ENCODE peak calls at places on chromosomes 4 and X, in eight cellular contexts. H is psoas muscle, N is GM13977, Y is dorsolateral prefrontal cortex, W is epithelial cell of esophagus, J is HFF-Myc, V is fibroblast of mammary gland, F is adrenal gland. K is an unnamed sample.

GRCh38 chr4:179867300-179867878 is 2375.8 kb upstream of the TENM3 start:
- DNase-seq in H (no peak), V (peak; percentile 9), Y (peak; percentile 58), J (no peak), W (peak; percentile 71), N (peak; percentile 45), F (peak; percentile 88), K (no peak)

GRCh38 chr4:183658362-183659028 is 490 bp downstream of the RWDD4 start:
- DNase-seq in V (no peak), F (peak; percentile 35), J (no peak), W (peak; percentile 29), N (peak; percentile 47), H (peak; percentile 30), Y (no peak), K (no peak)

GRCh38 chrX:16577483-16578029 is 72.4 kb upstream of the S100G start:
- DNase-seq in W (no peak), F (no peak), J (no peak), V (no peak), N (no peak), Y (no peak), H (no peak), K (no peak)

GRCh38 chr4:55758081-55758480 is 61.5 kb upstream of the EXOC1L start:
- DNase-seq in J (no peak), V (peak; percentile 60), N (no peak), Y (no peak), H (no peak), W (peak; percentile 27), F (no peak), K (no peak)

GRCh38 chrX:108020631-108021030 is 24.2 kb upstream of the VSIG1 start:
- DNase-seq in J (no peak), H (no peak), W (peak; percentile 31), Y (no peak), N (peak; percentile 16), V (peak; percentile 26), F (no peak), K (no peak)

GRCh38 chrX:68894142-68894512 is 65.3 kb downstream of the EFNB1 start:
- DNase-seq in W (no peak), F (no peak), N (no peak), J (no peak), Y (peak; percentile 45), V (no peak), H (peak; percentile 24), K (no peak)

GRCh38 chrX:19097553-19097952 is 24.7 kb downstream of the ADGRG2 start:
- DNase-seq in N (no peak), H (no peak), Y (no peak), W (no peak), V (no peak), F (no peak), J (no peak), K (no peak)

GRCh38 chr4:148152868-148153630 is 289.2 kb downstream of the NR3C2 start:
- DNase-seq in N (no peak), Y (no peak), F (no peak), W (no peak), J (no peak), H (no peak), V (peak; percentile 4), K (no peak)

GRCh38 chr4:28565434-28565833 is 1704.8 kb downstream of the STIM2 start:
- DNase-seq in Y (no peak), F (no peak), H (no peak), V (peak; percentile 46), N (no peak), J (no peak), W (no peak), K (no peak)

GRCh38 chrX:102917801-102918200 is 19.3 kb upstream of the RAB40AL start:
- DNase-seq in F (no peak), J (no peak), N (no peak), V (no peak), Y (no peak), H (no peak), W (no peak), K (no peak)

GRCh38 chr4:158195297-158195696 is 15.0 kb upstream of the TMEM144 start:
- DNase-seq in J (no peak), H (no peak), F (no peak), Y (no peak), V (no peak), N (no peak), W (no peak), K (no peak)

GRCh38 chr4:25767877-25768475 is 94.8 kb downstream of the SEL1L3 start:
- DNase-seq in F (peak; percentile 72), W (peak; percentile 75), N (peak; percentile 31), J (peak; percentile 38), H (peak; percentile 22), V (peak; percentile 80), Y (peak; percentile 77), K (no peak)

GRCh38 chr4:154559141-154559841 is 3.5 kb upstream of the FGB start:
- DNase-seq in J (peak; percentile 54), V (peak; percentile 75), N (peak; percentile 25), W (peak; percentile 76), Y (no peak), F (no peak), H (no peak), K (no peak)

GRCh38 chrX:44872319-44872816 is 620 bp upstream of the KDM6A start:
- DNase-seq in J (no peak), W (peak; percentile 22), N (peak; percentile 70), F (peak; percentile 54), H (no peak), Y (peak; percentile 40), V (peak; percentile 22), K (no peak)

GRCh38 chr4:113016377-113016776 is 33.1 kb upstream of the ANK2 start:
- DNase-seq in N (no peak), J (no peak), W (no peak), H (no peak), V (no peak), F (no peak), Y (no peak), K (no peak)

GRCh38 chr4:143386812-143387211 is 50.1 kb downstream of the GAB1 start:
- DNase-seq in H (no peak), N (no peak), J (no peak), Y (no peak), F (no peak), V (no peak), W (peak; percentile 36), K (no peak)

GRCh38 chr4:177713454-177713853 is 271.2 kb upstream of the AGA start:
- DNase-seq in V (no peak), N (no peak), H (no peak), J (no peak), F (no peak), W (no peak), Y (no peak), K (no peak)

GRCh38 chr4:114163051-114163450 is 183.6 kb upstream of the ARSJ start:
- DNase-seq in V (peak; percentile 3), H (no peak), W (peak; percentile 29), J (no peak), N (no peak), F (no peak), Y (no peak), K (no peak)

GRCh38 chr4:136571315-136571714 is 961.0 kb downstream of the PCDH18 start:
- DNase-seq in W (no peak), F (no peak), V (no peak), H (no peak), N (no peak), Y (no peak), J (no peak), K (no peak)

GRCh38 chr4:151184523-151185458 is 85.4 kb downstream of the RPS3A start:
- DNase-seq in F (no peak), N (no peak), Y (no peak), J (peak; percentile 20), W (peak; percentile 37), H (no peak), V (peak; percentile 90), K (no peak)

GRCh38 chr4:173333658-173334084 is 487 bp downstream of the HMGB2 start:
- DNase-seq in J (no peak), V (peak; percentile 17), Y (no peak), N (no peak), W (peak; percentile 24), H (peak; percentile 54), F (peak; percentile 58), K (peak; percentile 89)

GRCh38 chr4:139951051-139951450 is 202.9 kb downstream of the MAML3 start:
- DNase-seq in V (peak; percentile 44), F (no peak), H (no peak), W (peak; percentile 59), J (no peak), Y (no peak), N (no peak), K (no peak)

GRCh38 chr4:152032722-152033131 is 271.9 kb upstream of the GATB start:
- DNase-seq in N (no peak), Y (no peak), F (peak; percentile 80), H (no peak), J (no peak), W (peak; percentile 52), V (peak; percentile 82), K (peak; percentile 68)

GRCh38 chr4:99405433-99406115 is 29.6 kb downstream of the ADH7 start:
- DNase-seq in F (peak; percentile 84), W (peak; percentile 77), Y (peak; percentile 46), H (peak; percentile 49), V (peak; percentile 88), J (no peak), N (peak; percentile 12), K (peak; percentile 88)

GRCh38 chr4:98261291-98262271 is at the start of gene RAP1GDS1:
- DNase-seq in N (peak; percentile 20), J (peak; percentile 30), H (peak; percentile 33), V (peak; percentile 73), Y (peak; percentile 46), F (peak; percentile 72), W (peak; percentile 80), K (peak; percentile 83)

GRCh38 chrX:34365482-34365881 is 233.4 kb upstream of the FAM47A start:
- DNase-seq in Y (no peak), H (no peak), V (peak; percentile 38), F (no peak), W (peak; percentile 41), J (no peak), N (no peak), K (no peak)
- TF ChIP-seq CTCF in Y (no peak), H (peak; percentile 10), V (peak; percentile 38), F (peak; percentile 21), W (peak; percentile 48), J (no peak), N (no peak), K (peak; percentile 59)

DNA sequence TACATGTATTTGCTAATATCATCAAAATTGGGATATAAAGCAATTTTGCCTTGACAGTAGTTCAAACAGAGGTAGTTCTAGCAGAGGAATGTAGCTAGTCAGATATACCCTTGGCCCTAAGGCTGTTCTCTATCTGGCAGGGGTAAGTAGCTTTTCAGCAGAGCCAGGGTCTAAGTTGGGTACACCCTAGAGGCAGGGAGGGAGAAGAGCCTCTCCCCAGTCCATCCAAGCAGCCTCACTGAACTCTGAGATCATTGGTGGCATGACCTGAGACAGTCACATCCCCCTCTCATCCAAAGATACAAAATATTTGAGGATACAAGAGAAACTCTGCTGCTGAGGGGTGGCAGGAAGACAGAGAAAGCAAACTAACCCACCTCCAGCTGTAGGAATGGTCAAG is 343.7 kb downstream of the DHX15 start:
- DNase-seq in H (no peak), Y (no peak), V (no peak), W (no peak), F (no peak), N (no peak), J (no peak), K (no peak)
- TF ChIP-seq CTCF in H (no peak), Y (no peak), V (no peak), W (no peak), F (no peak), N (no peak), J (no peak), K (no peak)

GRCh38 chrX:4110964-4111363 is 397.5 kb upstream of the PRKX start:
- DNase-seq in N (no peak), Y (no peak), J (no peak), H (no peak), V (no peak), F (no peak), W (no peak), K (no peak)
- TF ChIP-seq CTCF in N (no peak), Y (no peak), J (no peak), H (no peak), V (no peak), F (no peak), W (no peak), K (no peak)

GRCh38 chr4:110480031-110480549 is 4.1 kb downstream of the ENPEP start:
- DNase-seq in J (peak; percentile 95), Y (no peak), V (peak; percentile 99), F (no peak), N (no peak), W (peak; percentile 27), H (no peak), K (no peak)
- TF ChIP-seq CTCF in J (peak; percentile 64), Y (no peak), V (peak; percentile 60), F (no peak), N (no peak), W (peak; percentile 15), H (peak; percentile 36), K (peak; percentile 45)